ENCODE peak calls at places on chromosome 22, in five cellular contexts. One of them, this sample, is unnamed. For H3K4me1 and H3K9me3, the result is how much of the 10 kb centered on the place peaks cover.

GRCh38 chr22:22143448-22143847 is 101.1 kb upstream of the VPREB1 start:
- DNase-seq in endothelial cell of umbilical vein: no peak
- DNase-seq in CD4-positive, CD25-positive, alpha-beta regulatory T cell: no peak
- DNase-seq in spleen: no peak
- DNase-seq in HCT116: no peak
- DNase-seq in this sample: no peak

GRCh38 chr22:41478891-41479521 is 10.1 kb downstream of the ACO2 start:
- DNase-seq in endothelial cell of umbilical vein: no peak
- DNase-seq in CD4-positive, CD25-positive, alpha-beta regulatory T cell: no peak
- DNase-seq in spleen: no peak
- DNase-seq in HCT116: no peak
- DNase-seq in this sample: no peak

GRCh38 chr22:42459273-42460040 is 27.3 kb upstream of the NFAM1 start:
- DNase-seq in endothelial cell of umbilical vein: no peak
- DNase-seq in CD4-positive, CD25-positive, alpha-beta regulatory T cell: no peak
- DNase-seq in spleen: no peak
- DNase-seq in HCT116: no peak
- DNase-seq in this sample: no peak

GRCh38 chr22:28395520-28395919 is 284.1 kb downstream of the TTC28 start:
- DNase-seq in endothelial cell of umbilical vein: no peak
- DNase-seq in CD4-positive, CD25-positive, alpha-beta regulatory T cell: no peak
- DNase-seq in spleen: no peak
- DNase-seq in HCT116: no peak
- DNase-seq in this sample: no peak

GRCh38 chr22:26169312-26170111 is at the start of gene SEZ6L:
- DNase-seq in endothelial cell of umbilical vein: no peak
- DNase-seq in CD4-positive, CD25-positive, alpha-beta regulatory T cell: no peak
- DNase-seq in spleen: peak
- DNase-seq in HCT116: no peak
- DNase-seq in this sample: no peak

GRCh38 chr22:29244785-29245625 is 22.8 kb downstream of the RHBDD3 start:
- DNase-seq in endothelial cell of umbilical vein: no peak
- DNase-seq in CD4-positive, CD25-positive, alpha-beta regulatory T cell: no peak
- DNase-seq in spleen: peak
- DNase-seq in HCT116: no peak
- DNase-seq in this sample: no peak

GRCh38 chr22:46079861-46080821 is 70.2 kb upstream of the PPARA start:
- DNase-seq in endothelial cell of umbilical vein: no peak
- DNase-seq in CD4-positive, CD25-positive, alpha-beta regulatory T cell: no peak
- DNase-seq in spleen: peak
- DNase-seq in HCT116: no peak
- DNase-seq in this sample: peak

GRCh38 chr22:36180038-36180880 is 19.7 kb upstream of the APOL3 start:
- DNase-seq in endothelial cell of umbilical vein: peak
- DNase-seq in CD4-positive, CD25-positive, alpha-beta regulatory T cell: peak
- DNase-seq in spleen: peak
- DNase-seq in HCT116: peak
- DNase-seq in this sample: peak

GRCh38 chr22:42292726-42293520 is 22.5 kb upstream of the TCF20 start:
- DNase-seq in endothelial cell of umbilical vein: no peak
- DNase-seq in CD4-positive, CD25-positive, alpha-beta regulatory T cell: no peak
- DNase-seq in spleen: no peak
- DNase-seq in HCT116: no peak
- DNase-seq in this sample: no peak

GRCh38 chr22:38706885-38707180 is 1.1 kb downstream of the GTPBP1 start:
- DNase-seq in endothelial cell of umbilical vein: no peak
- DNase-seq in CD4-positive, CD25-positive, alpha-beta regulatory T cell: no peak
- DNase-seq in spleen: no peak
- DNase-seq in HCT116: no peak
- DNase-seq in this sample: no peak

GRCh38 chr22:46346680-46347405 is 11.3 kb downstream of the TRMU start:
- DNase-seq in endothelial cell of umbilical vein: no peak
- DNase-seq in CD4-positive, CD25-positive, alpha-beta regulatory T cell: no peak
- DNase-seq in spleen: peak
- DNase-seq in HCT116: no peak
- DNase-seq in this sample: no peak

GRCh38 chr22:50613291-50613981 is 12.8 kb downstream of the MAPK8IP2 start:
- DNase-seq in endothelial cell of umbilical vein: no peak
- DNase-seq in CD4-positive, CD25-positive, alpha-beta regulatory T cell: no peak
- DNase-seq in spleen: peak
- DNase-seq in HCT116: peak
- DNase-seq in this sample: no peak

GRCh38 chr22:43500792-43501785 is 89.3 kb downstream of the MPPED1 start:
- DNase-seq in endothelial cell of umbilical vein: no peak
- DNase-seq in CD4-positive, CD25-positive, alpha-beta regulatory T cell: no peak
- DNase-seq in spleen: no peak
- DNase-seq in HCT116: no peak
- DNase-seq in this sample: no peak

GRCh38 chr22:28023036-28023435 is 104.0 kb upstream of the PITPNB start:
- DNase-seq in endothelial cell of umbilical vein: no peak
- DNase-seq in CD4-positive, CD25-positive, alpha-beta regulatory T cell: no peak
- DNase-seq in spleen: peak
- DNase-seq in HCT116: no peak
- DNase-seq in this sample: peak

GRCh38 chr22:23072035-23072910 is 2.0 kb downstream of the GNAZ start:
- DNase-seq in endothelial cell of umbilical vein: no peak
- DNase-seq in CD4-positive, CD25-positive, alpha-beta regulatory T cell: no peak
- DNase-seq in spleen: peak
- DNase-seq in HCT116: no peak
- DNase-seq in this sample: peak

GRCh38 chr22:30650508-30651116 is 15.0 kb downstream of the SLC35E4 start:
- DNase-seq in endothelial cell of umbilical vein: peak
- DNase-seq in CD4-positive, CD25-positive, alpha-beta regulatory T cell: no peak
- DNase-seq in spleen: no peak
- DNase-seq in HCT116: no peak
- DNase-seq in this sample: no peak

GRCh38 chr22:42069801-42070516 is 653 bp downstream of the NAGA start:
- DNase-seq in endothelial cell of umbilical vein: no peak
- DNase-seq in CD4-positive, CD25-positive, alpha-beta regulatory T cell: no peak
- DNase-seq in spleen: peak
- DNase-seq in HCT116: no peak
- DNase-seq in this sample: no peak

GRCh38 chr22:19823191-19823590 is 31.5 kb downstream of the GNB1L start:
- DNase-seq in endothelial cell of umbilical vein: no peak
- DNase-seq in CD4-positive, CD25-positive, alpha-beta regulatory T cell: no peak
- DNase-seq in spleen: no peak
- DNase-seq in HCT116: no peak
- DNase-seq in this sample: no peak

GRCh38 chr22:41619979-41620645 is 731 bp downstream of the DESI1 start:
- DNase-seq in endothelial cell of umbilical vein: no peak
- DNase-seq in CD4-positive, CD25-positive, alpha-beta regulatory T cell: peak
- DNase-seq in spleen: peak
- DNase-seq in HCT116: no peak
- DNase-seq in this sample: peak

GRCh38 chr22:40176921-40177737 is 596 bp upstream of the TNRC6B start:
- DNase-seq in endothelial cell of umbilical vein: peak
- DNase-seq in CD4-positive, CD25-positive, alpha-beta regulatory T cell: peak
- DNase-seq in spleen: peak
- DNase-seq in HCT116: no peak
- DNase-seq in this sample: peak

GRCh38 chr22:22616636-22617035 is 27.8 kb upstream of the GGTLC2 start:
- DNase-seq in endothelial cell of umbilical vein: no peak
- DNase-seq in CD4-positive, CD25-positive, alpha-beta regulatory T cell: no peak
- DNase-seq in spleen: no peak
- DNase-seq in HCT116: no peak
- DNase-seq in this sample: no peak

GRCh38 chr22:39985383-39986045 is 9.2 kb upstream of the FAM83F start:
- DNase-seq in endothelial cell of umbilical vein: no peak
- DNase-seq in CD4-positive, CD25-positive, alpha-beta regulatory T cell: no peak
- DNase-seq in spleen: no peak
- DNase-seq in HCT116: no peak
- DNase-seq in this sample: no peak

GRCh38 chr22:22392131-22392530 is 116.4 kb downstream of the ZNF280B start:
- DNase-seq in endothelial cell of umbilical vein: no peak
- DNase-seq in CD4-positive, CD25-positive, alpha-beta regulatory T cell: no peak
- DNase-seq in spleen: no peak
- DNase-seq in HCT116: no peak
- DNase-seq in this sample: no peak

GRCh38 chr22:19109198-19110063 is 12.8 kb downstream of the DGCR2 start:
- DNase-seq in endothelial cell of umbilical vein: peak
- DNase-seq in CD4-positive, CD25-positive, alpha-beta regulatory T cell: peak
- DNase-seq in spleen: no peak
- DNase-seq in HCT116: no peak
- DNase-seq in this sample: no peak

DNA sequence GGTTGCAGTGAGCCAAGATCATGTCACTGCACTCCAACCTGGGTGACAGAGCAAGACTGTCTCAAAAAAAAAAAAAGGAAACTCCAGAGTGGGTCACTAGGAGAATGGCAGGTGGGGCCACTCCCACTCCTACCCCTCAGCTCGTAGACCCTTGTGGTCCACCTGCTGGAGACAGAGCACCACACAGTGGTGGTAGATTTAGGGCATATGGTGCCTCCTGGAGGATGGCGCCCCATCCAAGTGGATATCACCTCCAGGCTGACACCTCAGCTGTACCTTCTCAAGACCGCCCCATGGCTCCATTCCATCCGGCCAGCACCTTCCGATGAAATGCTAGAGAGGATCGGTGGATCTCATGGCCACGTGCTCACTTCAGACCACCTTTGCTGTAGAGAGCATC is 6.2 kb downstream of the CYTH4 start:
- DNase-seq in endothelial cell of umbilical vein: no peak
- DNase-seq in CD4-positive, CD25-positive, alpha-beta regulatory T cell: no peak
- DNase-seq in spleen: peak
- DNase-seq in HCT116: no peak
- DNase-seq in this sample: no peak
- H3K4me1 ChIP-seq in endothelial cell of umbilical vein: under half
- H3K4me1 ChIP-seq in CD4-positive, CD25-positive, alpha-beta regulatory T cell: half or more
- H3K4me1 ChIP-seq in spleen: under half
- H3K4me1 ChIP-seq in HCT116: under half
- H3K4me1 ChIP-seq in this sample: under half

GRCh38 chr22:44580176-44580575 is 82.1 kb upstream of the RTL6 start:
- DNase-seq in endothelial cell of umbilical vein: no peak
- DNase-seq in CD4-positive, CD25-positive, alpha-beta regulatory T cell: no peak
- DNase-seq in spleen: peak
- DNase-seq in HCT116: no peak
- DNase-seq in this sample: peak

GRCh38 chr22:44578516-44579230 is 80.6 kb upstream of the RTL6 start:
- DNase-seq in endothelial cell of umbilical vein: no peak
- DNase-seq in CD4-positive, CD25-positive, alpha-beta regulatory T cell: no peak
- DNase-seq in spleen: peak
- DNase-seq in HCT116: no peak
- DNase-seq in this sample: no peak

GRCh38 chr22:44577391-44578114 is 79.5 kb upstream of the RTL6 start:
- DNase-seq in endothelial cell of umbilical vein: no peak
- DNase-seq in CD4-positive, CD25-positive, alpha-beta regulatory T cell: no peak
- DNase-seq in spleen: no peak
- DNase-seq in HCT116: no peak
- DNase-seq in this sample: no peak

GRCh38 chr22:44576311-44577260 is 78.6 kb upstream of the RTL6 start:
- DNase-seq in endothelial cell of umbilical vein: no peak
- DNase-seq in CD4-positive, CD25-positive, alpha-beta regulatory T cell: no peak
- DNase-seq in spleen: no peak
- DNase-seq in HCT116: no peak
- DNase-seq in this sample: no peak

DNA sequence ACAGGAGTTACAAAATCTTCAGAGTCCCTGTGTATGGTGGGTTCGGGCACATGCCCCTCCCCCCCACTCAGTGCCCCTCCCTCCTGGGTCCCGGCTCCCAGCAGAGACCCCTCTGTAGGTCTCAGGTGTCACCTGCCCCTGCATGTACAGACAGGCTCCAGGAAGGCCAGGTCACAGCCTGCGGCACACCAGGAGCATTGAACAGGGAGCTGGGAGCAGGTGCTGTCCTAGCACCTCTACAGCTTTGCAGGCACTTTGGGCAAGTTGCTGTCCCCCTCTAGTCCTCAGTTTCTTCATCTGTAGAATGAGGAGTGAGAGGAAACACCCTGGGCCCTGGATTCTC is 80.1 kb upstream of the RTL6 start:
- DNase-seq in endothelial cell of umbilical vein: no peak
- DNase-seq in CD4-positive, CD25-positive, alpha-beta regulatory T cell: no peak
- DNase-seq in spleen: no peak
- DNase-seq in HCT116: no peak
- DNase-seq in this sample: peak
- H3K9me3 ChIP-seq in endothelial cell of umbilical vein: under half
- H3K9me3 ChIP-seq in CD4-positive, CD25-positive, alpha-beta regulatory T cell: under half
- H3K9me3 ChIP-seq in spleen: under half
- H3K9me3 ChIP-seq in HCT116: under half
- H3K9me3 ChIP-seq in this sample: under half

GRCh38 chr22:48699531-48699930 is 1128.1 kb downstream of the BRD1 start:
- DNase-seq in endothelial cell of umbilical vein: no peak
- DNase-seq in CD4-positive, CD25-positive, alpha-beta regulatory T cell: no peak
- DNase-seq in spleen: no peak
- DNase-seq in HCT116: no peak
- DNase-seq in this sample: no peak

GRCh38 chr22:48697694-48698276 is 1129.9 kb downstream of the BRD1 start:
- DNase-seq in endothelial cell of umbilical vein: no peak
- DNase-seq in CD4-positive, CD25-positive, alpha-beta regulatory T cell: no peak
- DNase-seq in spleen: no peak
- DNase-seq in HCT116: no peak
- DNase-seq in this sample: no peak

GRCh38 chr22:48697223-48697622 is 1130.5 kb downstream of the BRD1 start:
- DNase-seq in endothelial cell of umbilical vein: no peak
- DNase-seq in CD4-positive, CD25-positive, alpha-beta regulatory T cell: no peak
- DNase-seq in spleen: no peak
- DNase-seq in HCT116: no peak
- DNase-seq in this sample: no peak

GRCh38 chr22:48700180-48700565 is 1127.5 kb downstream of the BRD1 start:
- DNase-seq in endothelial cell of umbilical vein: no peak
- DNase-seq in CD4-positive, CD25-positive, alpha-beta regulatory T cell: no peak
- DNase-seq in spleen: no peak
- DNase-seq in HCT116: no peak
- DNase-seq in this sample: no peak

DNA sequence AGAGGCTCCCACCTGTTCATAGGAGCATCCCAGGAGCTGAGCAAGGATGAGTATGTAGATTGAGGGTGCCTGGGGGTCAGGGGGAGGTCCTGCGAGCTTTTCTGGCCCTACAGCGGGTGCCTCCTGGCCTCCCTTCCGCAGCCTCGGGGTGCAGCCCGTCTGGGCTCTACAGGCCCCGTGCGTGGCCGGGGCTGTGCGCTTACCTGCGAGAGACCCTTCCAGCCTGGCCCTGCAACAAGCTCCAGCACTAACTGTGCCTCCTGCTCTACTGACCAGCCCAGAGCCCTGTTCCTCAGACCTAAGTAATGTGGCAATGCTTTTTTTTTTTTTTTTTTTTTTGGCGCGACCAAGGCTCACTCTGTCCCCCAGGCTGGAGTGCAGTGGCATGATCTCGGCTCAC is 1129.1 kb downstream of the BRD1 start:
- DNase-seq in endothelial cell of umbilical vein: no peak
- DNase-seq in CD4-positive, CD25-positive, alpha-beta regulatory T cell: no peak
- DNase-seq in spleen: no peak
- DNase-seq in HCT116: no peak
- DNase-seq in this sample: no peak
- H3K4me1 ChIP-seq in endothelial cell of umbilical vein: under half
- H3K4me1 ChIP-seq in CD4-positive, CD25-positive, alpha-beta regulatory T cell: under half
- H3K4me1 ChIP-seq in spleen: under half
- H3K4me1 ChIP-seq in HCT116: under half
- H3K4me1 ChIP-seq in this sample: under half

DNA sequence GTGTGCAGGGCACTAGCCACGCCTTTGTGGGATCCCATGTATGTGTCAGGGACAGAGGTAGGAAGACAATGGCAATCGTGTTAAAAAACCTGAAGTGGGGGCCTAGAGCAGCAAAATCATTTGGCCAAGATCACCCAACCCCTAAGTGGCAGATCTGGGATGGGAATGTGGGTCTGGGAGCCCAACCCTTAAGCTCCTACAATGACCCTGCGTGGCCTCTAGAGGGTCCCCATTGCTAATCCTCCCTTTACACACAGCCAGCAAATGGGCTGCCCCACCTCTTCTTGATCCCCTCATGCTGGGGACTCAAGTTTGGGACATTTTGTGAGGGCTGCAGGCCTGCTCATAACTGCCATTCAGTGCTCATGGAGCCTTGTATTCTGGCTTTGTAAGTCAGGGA is 73.2 kb upstream of the SUSD2 start:
- DNase-seq in endothelial cell of umbilical vein: no peak
- DNase-seq in CD4-positive, CD25-positive, alpha-beta regulatory T cell: no peak
- DNase-seq in spleen: no peak
- DNase-seq in HCT116: no peak
- DNase-seq in this sample: no peak
- H3K9me3 ChIP-seq in endothelial cell of umbilical vein: under half
- H3K9me3 ChIP-seq in CD4-positive, CD25-positive, alpha-beta regulatory T cell: under half
- H3K9me3 ChIP-seq in spleen: under half
- H3K9me3 ChIP-seq in HCT116: under half
- H3K9me3 ChIP-seq in this sample: under half

This sample was measured in SJSA1.